ENCODE peak calls at places on chromosome 14, in four cellular contexts. S is neuronal stem cell, V is HT-29, X is brain microvascular endothelial cell. U is an unnamed sample.

GRCh38 chr14:93073833-93074769 is 41.6 kb downstream of the ITPK1 start:
- DNase-seq in S (no peak), V (no peak), X (peak; percentile 12), U (peak; percentile 70)

GRCh38 chr14:51884086-51884927 is 23.9 kb downstream of the GNG2 start:
- DNase-seq in S (no peak), V (no peak), X (peak; percentile 82), U (no peak)

GRCh38 chr14:81062816-81063215 is 107.4 kb downstream of the TSHR start:
- DNase-seq in S (no peak), V (peak; percentile 12), X (no peak), U (peak; percentile 69)

GRCh38 chr14:81219821-81220487 is 805 bp downstream of the GTF2A1 start:
- DNase-seq in S (no peak), V (no peak), X (peak; percentile 2), U (peak; percentile 22)

GRCh38 chr14:38848243-38848642 is 254.8 kb downstream of the SEC23A start:
- DNase-seq in S (no peak), V (no peak), X (no peak), U (no peak)

GRCh38 chr14:78970677-78971076 is 800.5 kb downstream of the NRXN3 start:
- DNase-seq in S (no peak), V (no peak), X (peak; percentile 10), U (peak; percentile 43)

GRCh38 chr14:35879141-35879648 is 53.1 kb downstream of the BRMS1L start:
- DNase-seq in S (no peak), V (no peak), X (no peak), U (no peak)

GRCh38 chr14:57617510-57617909 is 123.9 kb upstream of the CCDC198 start:
- DNase-seq in S (peak; percentile 15), V (no peak), X (no peak), U (no peak)

GRCh38 chr14:75442642-75443041 is 14.8 kb downstream of the JDP2 start:
- DNase-seq in S (no peak), V (no peak), X (no peak), U (no peak)

GRCh38 chr14:76926521-76927251 is 100.5 kb downstream of the LRRC74A start:
- DNase-seq in S (no peak), V (no peak), X (peak; percentile 54), U (no peak)

GRCh38 chr14:74144789-74145188 is 60.0 kb downstream of the LIN52 start:
- DNase-seq in S (no peak), V (no peak), X (no peak), U (peak; percentile 39)

GRCh38 chr14:104652386-104652785 is 37.0 kb upstream of the INF2 start:
- DNase-seq in S (no peak), V (no peak), X (no peak), U (no peak)

GRCh38 chr14:64704145-64704742 is at the start of gene PLEKHG3:
- DNase-seq in S (peak; percentile 76), V (peak; percentile 69), X (peak; percentile 61), U (peak; percentile 67)

GRCh38 chr14:54300881-54301280 is 95.9 kb upstream of the CDKN3 start:
- DNase-seq in S (no peak), V (no peak), X (no peak), U (no peak)

GRCh38 chr14:52219488-52220084 is 47.9 kb upstream of the PTGDR start:
- DNase-seq in S (no peak), V (no peak), X (no peak), U (no peak)

GRCh38 chr14:83548061-83548839 is 1981.7 kb upstream of the FLRT2 start:
- DNase-seq in S (peak; percentile 3), V (no peak), X (peak; percentile 73), U (peak; percentile 1)

GRCh38 chr14:23119362-23120327 is 590 bp upstream of the CEBPE start:
- DNase-seq in S (no peak), V (no peak), X (no peak), U (no peak)

GRCh38 chr14:61973981-61974380 is 211.8 kb downstream of the SNAPC1 start:
- DNase-seq in S (no peak), V (no peak), X (peak; percentile 88), U (no peak)

GRCh38 chr14:22691171-22691570 is 47.0 kb upstream of the OR6J1 start:
- DNase-seq in S (no peak), V (no peak), X (peak; percentile 73), U (no peak)

GRCh38 chr14:93764211-93764659 is 24.1 kb downstream of the PRIMA1 start:
- DNase-seq in S (no peak), V (no peak), X (peak; percentile 56), U (no peak)

GRCh38 chr14:23173796-23174195 is 9.7 kb downstream of the SLC7A8 start:
- DNase-seq in S (no peak), V (no peak), X (no peak), U (no peak)

GRCh38 chr14:68891851-68892660 is 87.0 kb downstream of the ACTN1 start:
- DNase-seq in S (no peak), V (no peak), X (peak; percentile 73), U (no peak)

GRCh38 chr14:75310295-75311059 is 31.8 kb downstream of the FOS start:
- DNase-seq in S (peak; percentile 70), V (no peak), X (peak; percentile 90), U (no peak)

GRCh38 chr14:44854114-44854513 is 107.6 kb downstream of the KLHL28 start:
- DNase-seq in S (no peak), V (no peak), X (no peak), U (no peak)

GRCh38 chr14:24334431-24335271 is at the start of gene ADCY4:
- DNase-seq in S (no peak), V (no peak), X (no peak), U (no peak)

GRCh38 chr14:97602438-97603117 is 805.4 kb downstream of the VRK1 start:
- DNase-seq in S (no peak), V (no peak), X (no peak), U (no peak)

GRCh38 chr14:36661506-36662257 is at the start of gene PAX9:
- DNase-seq in S (peak; percentile 91), V (peak; percentile 91), X (peak; percentile 34), U (peak; percentile 91)

GRCh38 chr14:34554540-34555250 is 15.2 kb upstream of the EAPP start:
- DNase-seq in S (no peak), V (peak; percentile 44), X (no peak), U (peak; percentile 58)

GRCh38 chr14:102853703-102854396 is 68.6 kb upstream of the AMN start:
- DNase-seq in S (no peak), V (no peak), X (no peak), U (no peak)

GRCh38 chr14:101001311-101002069 is 98.0 kb upstream of the RTL1 start:
- DNase-seq in S (no peak), V (no peak), X (peak; percentile 47), U (no peak)

GRCh38 chr14:58072288-58073071 is 79.5 kb downstream of the ARMH4 start:
- DNase-seq in S (peak; percentile 70), V (peak; percentile 60), X (peak; percentile 64), U (peak; percentile 78)

GRCh38 chr14:74566174-74567125 is 45.6 kb downstream of the LTBP2 start:
- DNase-seq in S (no peak), V (no peak), X (no peak), U (no peak)

GRCh38 chr14:96660135-96660534 is 137.0 kb upstream of the VRK1 start:
- DNase-seq in S (no peak), V (no peak), X (no peak), U (no peak)

GRCh38 chr14:97441740-97442362 is 644.7 kb downstream of the VRK1 start:
- DNase-seq in S (no peak), V (no peak), X (no peak), U (no peak)

GRCh38 chr14:103123634-103124500 is 606 bp downstream of the TNFAIP2 start:
- DNase-seq in S (no peak), V (no peak), X (no peak), U (no peak)

GRCh38 chr14:50677527-50678063 is 9.5 kb upstream of the SAV1 start:
- DNase-seq in S (no peak), V (peak; percentile 67), X (peak; percentile 39), U (peak; percentile 66)

GRCh38 chr14:44995196-44995595 is 33.2 kb downstream of the TOGARAM1 start:
- DNase-seq in S (no peak), V (no peak), X (no peak), U (peak; percentile 94)

GRCh38 chr14:33922125-33922524 is 28.7 kb downstream of the EGLN3 start:
- DNase-seq in S (no peak), V (no peak), X (no peak), U (no peak)

GRCh38 chr14:105581551-105582341 is 55.4 kb downstream of the TMEM121 start:
- DNase-seq in S (no peak), V (no peak), X (no peak), U (no peak)